ENCODE peak calls at places on chromosomes 16 and 17, in four cellular contexts. W is ascending aorta, H is stomach, U is upper lobe of right lung. F is an unnamed sample.

GRCh38 chr17:17420561-17421269 is 56.1 kb upstream of the MED9 start:
- DNase-seq in H (no peak), U (peak; percentile 57), W (no peak), F (peak; percentile 39)

GRCh38 chr17:46110219-46110618 is 83.0 kb downstream of the KANSL1 start:
- DNase-seq in W (no peak), U (no peak), H (no peak), F (no peak)

GRCh38 chr16:728131-728889 is 1.4 kb downstream of the HAGHL start:
- DNase-seq in U (peak; percentile 88), W (no peak), H (peak; percentile 69), F (peak; percentile 81)

GRCh38 chr17:6303664-6304063 is 131.3 kb downstream of the AIPL1 start:
- DNase-seq in U (no peak), H (no peak), W (no peak), F (no peak)

GRCh38 chr17:45451131-45451530 is 18.5 kb upstream of the ARHGAP27 start:
- DNase-seq in U (peak; percentile 64), W (no peak), H (no peak), F (no peak)

GRCh38 chr16:70572050-70572925 is 48.7 kb downstream of the SF3B3 start:
- DNase-seq in H (no peak), U (no peak), W (no peak), F (no peak)

GRCh38 chr16:77290451-77291110 is 91.4 kb downstream of the SYCE1L start:
- DNase-seq in H (no peak), W (no peak), U (no peak), F (no peak)

GRCh38 chr16:11029948-11030347 is 85.6 kb downstream of the CLEC16A start:
- DNase-seq in U (no peak), H (no peak), W (no peak), F (no peak)

GRCh38 chr17:56247816-56248215 is 94.5 kb downstream of the ANKFN1 start:
- DNase-seq in H (no peak), W (no peak), U (no peak), F (no peak)

GRCh38 chr17:41917957-41918391 is 777 bp downstream of the ACLY start:
- DNase-seq in U (peak; percentile 82), W (no peak), H (peak; percentile 64), F (peak; percentile 67)

GRCh38 chr16:85387171-85387507 is 226.0 kb upstream of the GSE1 start:
- DNase-seq in W (peak; percentile 4), H (no peak), U (peak; percentile 51), F (peak; percentile 14)

GRCh38 chr17:67032985-67033384 is 11.4 kb upstream of the CACNG1 start:
- DNase-seq in W (no peak), H (no peak), U (no peak), F (no peak)

GRCh38 chr16:22092143-22092933 is at the start of gene VWA3A:
- DNase-seq in W (no peak), U (no peak), H (no peak), F (no peak)

GRCh38 chr16:4029816-4030215 is 86.4 kb downstream of the ADCY9 start:
- DNase-seq in W (no peak), U (no peak), H (no peak), F (no peak)

GRCh38 chr16:67013238-67013822 is 15.6 kb upstream of the CBFB start:
- DNase-seq in H (no peak), U (no peak), W (no peak), F (no peak)

GRCh38 chr16:22141746-22142145 is 20.6 kb upstream of the SDR42E2 start:
- DNase-seq in W (no peak), H (no peak), U (no peak), F (no peak)

GRCh38 chr16:57732011-57732410 is 3.6 kb upstream of the KATNB1 start:
- DNase-seq in U (no peak), H (no peak), W (no peak), F (no peak)

GRCh38 chr16:25311950-25312349 is 54.3 kb upstream of the ZKSCAN2 start:
- DNase-seq in U (no peak), W (no peak), H (no peak), F (no peak)

GRCh38 chr16:68790130-68790761 is 53.1 kb upstream of the TANGO6 start:
- DNase-seq in W (no peak), H (peak; percentile 65), U (no peak), F (no peak)

GRCh38 chr17:1710807-1711553 is 803 bp upstream of the TLCD2 start:
- DNase-seq in W (no peak), U (no peak), H (no peak), F (no peak)

GRCh38 chr17:82655038-82655479 is 6.8 kb upstream of the WDR45B start:
- DNase-seq in W (no peak), U (no peak), H (peak; percentile 74), F (peak; percentile 43)

GRCh38 chr16:86800914-86801313 is 222.6 kb downstream of the FOXL1 start:
- DNase-seq in H (no peak), U (no peak), W (no peak), F (no peak)

GRCh38 chr16:7839568-7839967 is 506.9 kb downstream of the RBFOX1 start:
- DNase-seq in H (no peak), U (no peak), W (no peak), F (no peak)

GRCh38 chr17:35786941-35787432 is 8.5 kb downstream of the MMP28 start:
- DNase-seq in H (no peak), W (no peak), U (no peak), F (no peak)

GRCh38 chr16:51967566-51967965 is 579.4 kb downstream of the TOX3 start:
- DNase-seq in H (no peak), U (no peak), W (no peak), F (no peak)

GRCh38 chr17:47277921-47278320 is 24.3 kb downstream of the ITGB3 start:
- DNase-seq in H (no peak), U (no peak), W (no peak), F (no peak)

GRCh38 chr16:16145286-16145685 is 78.0 kb downstream of the ABCC6 start:
- DNase-seq in W (no peak), H (no peak), U (no peak), F (no peak)

GRCh38 chr16:72850863-72851262 is 197.1 kb downstream of the ZFHX3 start:
- DNase-seq in H (no peak), U (peak; percentile 26), W (peak; percentile 73), F (no peak)

GRCh38 chr16:79997257-79997656 is 396.7 kb upstream of the MAF start:
- DNase-seq in H (no peak), U (no peak), W (no peak), F (no peak)

GRCh38 chr16:27982184-27982583 is 81.3 kb downstream of the GSG1L start:
- DNase-seq in H (no peak), W (no peak), U (peak; percentile 5), F (no peak)

GRCh38 chr17:49989518-49989880 is 5.5 kb downstream of the DLX3 start:
- DNase-seq in H (no peak), W (no peak), U (peak; percentile 50), F (no peak)

GRCh38 chr17:9401434-9401833 is 174.2 kb downstream of the STX8 start:
- DNase-seq in H (no peak), W (no peak), U (no peak), F (no peak)

GRCh38 chr17:37744961-37745800 is at the start of gene HNF1B:
- DNase-seq in U (peak; percentile 79), H (peak; percentile 75), W (no peak), F (peak; percentile 59)

GRCh38 chr17:43578699-43579569 is 32.8 kb upstream of the ETV4 start:
- DNase-seq in U (no peak), W (no peak), H (no peak), F (no peak)

GRCh38 chr17:77264617-77265230 is 124.0 kb downstream of the SEC14L1 start:
- DNase-seq in H (no peak), U (no peak), W (no peak), F (no peak)

GRCh38 chr17:77269696-77270681 is 129.2 kb downstream of the SEC14L1 start:
- DNase-seq in U (no peak), W (no peak), H (no peak), F (no peak)

GRCh38 chr17:77271421-77271820 is 130.7 kb downstream of the SEC14L1 start:
- DNase-seq in H (no peak), W (no peak), U (no peak), F (no peak)

GRCh38 chr17:77266213-77266612 is 125.4 kb downstream of the SEC14L1 start:
- DNase-seq in H (no peak), U (no peak), W (no peak), F (no peak)

DNA sequence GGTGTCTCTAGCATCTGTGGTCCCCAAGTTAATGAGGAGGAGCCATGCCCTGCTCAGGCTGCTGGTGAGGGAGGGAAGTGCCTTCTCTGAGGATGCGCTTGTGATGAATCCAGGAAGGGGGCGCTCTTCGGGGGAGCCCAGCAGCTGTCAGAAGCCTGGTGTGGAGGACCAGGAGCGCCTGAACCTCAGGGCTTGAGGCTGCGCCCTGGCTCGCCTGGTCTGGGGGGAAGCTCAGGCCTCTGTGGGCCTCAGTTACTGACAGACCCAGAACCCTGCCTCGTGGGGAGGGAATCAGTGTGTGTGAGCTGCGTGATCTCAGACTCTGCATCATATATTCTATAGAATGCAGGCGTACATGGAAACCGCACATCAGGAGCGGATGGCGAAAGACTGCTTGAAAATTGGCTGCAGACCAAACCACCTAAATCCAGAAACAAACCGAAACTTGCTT is 126.1 kb downstream of the SEC14L1 start:
- DNase-seq in U (no peak), W (no peak), H (no peak), F (no peak)
- TF ChIP-seq CTCF in U (no peak), W (peak; percentile 15), H (no peak), F (no peak)

GRCh38 chr17:48625502-48626201 is 506 bp downstream of the HOXB9 start:
- DNase-seq in H (peak; percentile 46), U (no peak), W (no peak), F (no peak)
- H3K27me3 ChIP-seq in H (peaks cover 100% of the 10 kb centered on the region), U (peaks cover 100% of the 10 kb centered on the region), W (peaks cover 29% of the 10 kb centered on the region), F (peaks cover 100% of the 10 kb centered on the region)

DNA sequence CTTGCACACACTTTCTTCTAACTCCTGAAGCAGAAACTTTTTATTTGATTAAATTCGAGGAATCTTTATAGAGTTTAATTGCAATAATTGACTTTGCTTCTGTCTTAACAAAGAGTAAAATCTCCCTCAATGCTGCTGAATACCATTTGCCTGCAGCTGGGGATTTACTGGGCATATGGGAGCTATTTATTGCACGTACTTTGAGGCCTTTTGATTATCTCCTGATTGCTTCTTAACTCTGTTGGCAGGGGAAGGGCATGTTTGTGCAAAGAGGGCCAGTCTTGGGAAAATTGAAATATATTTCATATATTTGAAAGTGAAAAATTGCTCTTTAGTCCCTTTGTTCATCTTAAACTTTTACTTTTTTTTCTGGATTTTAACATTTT is 156.8 kb upstream of the CHMP6 start:
- DNase-seq in H (no peak), W (no peak), U (no peak), F (no peak)
- H3K27ac ChIP-seq in H (no peak overlapping the region), W (no peak overlapping the region), U (no peak overlapping the region), F (no peak overlapping the region)

GRCh38 chr17:77497578-77497934 is 356.8 kb downstream of the SEC14L1 start:
- DNase-seq in U (peak; percentile 51), H (no peak), W (no peak), F (no peak)
- TF ChIP-seq CTCF in U (no peak), H (no peak), W (no peak), F (no peak)

DNA sequence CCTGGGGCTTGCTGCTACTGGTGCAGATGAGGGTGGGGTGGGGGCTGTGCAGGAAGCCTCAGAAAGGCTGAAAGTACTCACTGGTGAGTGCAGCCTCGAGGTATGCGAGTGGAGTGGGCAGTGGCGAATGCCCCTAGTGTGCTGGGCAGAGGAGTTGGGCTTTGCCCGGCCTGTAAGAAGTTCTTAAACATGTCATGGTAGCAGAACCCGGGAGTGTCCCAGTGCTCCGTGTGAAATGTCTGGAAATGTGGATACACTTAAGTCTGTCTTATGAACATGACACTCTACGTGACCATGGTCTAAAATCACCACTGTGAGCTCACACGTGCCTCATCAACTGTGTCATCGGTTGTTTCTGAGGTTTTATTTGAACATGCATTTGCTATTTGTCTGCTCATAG is 1.7 kb downstream of the SMTNL2 start:
- DNase-seq in H (no peak), U (peak; percentile 31), W (no peak), F (no peak)
- H3K27me3 ChIP-seq in H (peaks cover 53% of the 10 kb centered on the region), U (peaks cover 26% of the 10 kb centered on the region), W (peaks cover 18% of the 10 kb centered on the region), F (peaks cover 40% of the 10 kb centered on the region)